ENCODE peak calls at places on chromosomes 4 and X, in seven cellular contexts. One of them, this sample, is unnamed.

GRCh38 chr4:2809610-2810180 is 16.8 kb downstream of the SH3BP2 start:
- DNase-seq in foreskin keratinocyte: no peak
- DNase-seq in GM19239: no peak
- DNase-seq in memory B cell: no peak
- DNase-seq in thoracic aorta: no peak
- DNase-seq in stimulated activated CD4-positive, alpha-beta T cell treated with anti-CD3 and anti-CD28 coated beads, Interleukin-4, amount 100 ng/mL, for 48 hours: no peak
- DNase-seq in activated T-cell treated with anti-CD3 and anti-CD28 coated beads, Interleukin-2, amount 50 U/mL, for 4 hours: no peak
- DNase-seq in this sample: no peak

GRCh38 chr4:84855774-84856173 is 110.7 kb downstream of the WDFY3 start:
- DNase-seq in thoracic aorta: no peak
- DNase-seq in foreskin keratinocyte: no peak
- DNase-seq in memory B cell: no peak
- DNase-seq in activated T-cell treated with anti-CD3 and anti-CD28 coated beads, Interleukin-2, amount 50 U/mL, for 4 hours: no peak
- DNase-seq in stimulated activated CD4-positive, alpha-beta T cell treated with anti-CD3 and anti-CD28 coated beads, Interleukin-4, amount 100 ng/mL, for 48 hours: no peak
- DNase-seq in GM19239: no peak
- DNase-seq in this sample: no peak

GRCh38 chr4:182643801-182644311 is 273.3 kb downstream of the DCTD start:
- DNase-seq in stimulated activated CD4-positive, alpha-beta T cell treated with anti-CD3 and anti-CD28 coated beads, Interleukin-4, amount 100 ng/mL, for 48 hours: no peak
- DNase-seq in thoracic aorta: no peak
- DNase-seq in memory B cell: no peak
- DNase-seq in activated T-cell treated with anti-CD3 and anti-CD28 coated beads, Interleukin-2, amount 50 U/mL, for 4 hours: no peak
- DNase-seq in foreskin keratinocyte: peak; percentile 16
- DNase-seq in GM19239: no peak
- DNase-seq in this sample: no peak

GRCh38 chr4:126687655-126688358 is 945.0 kb upstream of the INTU start:
- DNase-seq in activated T-cell treated with anti-CD3 and anti-CD28 coated beads, Interleukin-2, amount 50 U/mL, for 4 hours: no peak
- DNase-seq in stimulated activated CD4-positive, alpha-beta T cell treated with anti-CD3 and anti-CD28 coated beads, Interleukin-4, amount 100 ng/mL, for 48 hours: no peak
- DNase-seq in thoracic aorta: no peak
- DNase-seq in GM19239: no peak
- DNase-seq in foreskin keratinocyte: no peak
- DNase-seq in memory B cell: no peak
- DNase-seq in this sample: no peak

GRCh38 chrX:131728295-131729145 is 184.6 kb downstream of the OR13H1 start:
- DNase-seq in GM19239: no peak
- DNase-seq in thoracic aorta: no peak
- DNase-seq in stimulated activated CD4-positive, alpha-beta T cell treated with anti-CD3 and anti-CD28 coated beads, Interleukin-4, amount 100 ng/mL, for 48 hours: no peak
- DNase-seq in memory B cell: peak; percentile 82
- DNase-seq in activated T-cell treated with anti-CD3 and anti-CD28 coated beads, Interleukin-2, amount 50 U/mL, for 4 hours: peak; percentile 74
- DNase-seq in foreskin keratinocyte: no peak
- DNase-seq in this sample: no peak

GRCh38 chr4:155603360-155603891 is 63.2 kb upstream of the GUCY1A1 start:
- DNase-seq in stimulated activated CD4-positive, alpha-beta T cell treated with anti-CD3 and anti-CD28 coated beads, Interleukin-4, amount 100 ng/mL, for 48 hours: no peak
- DNase-seq in memory B cell: no peak
- DNase-seq in thoracic aorta: no peak
- DNase-seq in foreskin keratinocyte: no peak
- DNase-seq in GM19239: no peak
- DNase-seq in activated T-cell treated with anti-CD3 and anti-CD28 coated beads, Interleukin-2, amount 50 U/mL, for 4 hours: no peak
- DNase-seq in this sample: no peak

GRCh38 chr4:76253511-76253910 is 2.0 kb downstream of the FAM47E start:
- DNase-seq in memory B cell: no peak
- DNase-seq in stimulated activated CD4-positive, alpha-beta T cell treated with anti-CD3 and anti-CD28 coated beads, Interleukin-4, amount 100 ng/mL, for 48 hours: no peak
- DNase-seq in thoracic aorta: no peak
- DNase-seq in activated T-cell treated with anti-CD3 and anti-CD28 coated beads, Interleukin-2, amount 50 U/mL, for 4 hours: no peak
- DNase-seq in foreskin keratinocyte: no peak
- DNase-seq in GM19239: no peak
- DNase-seq in this sample: no peak

GRCh38 chr4:8295471-8295870 is 25.9 kb downstream of the HTRA3 start:
- DNase-seq in foreskin keratinocyte: no peak
- DNase-seq in thoracic aorta: no peak
- DNase-seq in activated T-cell treated with anti-CD3 and anti-CD28 coated beads, Interleukin-2, amount 50 U/mL, for 4 hours: no peak
- DNase-seq in stimulated activated CD4-positive, alpha-beta T cell treated with anti-CD3 and anti-CD28 coated beads, Interleukin-4, amount 100 ng/mL, for 48 hours: no peak
- DNase-seq in memory B cell: no peak
- DNase-seq in GM19239: no peak
- DNase-seq in this sample: no peak

GRCh38 chrX:31301203-31301602 is 229.4 kb upstream of the FTHL17 start:
- DNase-seq in GM19239: no peak
- DNase-seq in stimulated activated CD4-positive, alpha-beta T cell treated with anti-CD3 and anti-CD28 coated beads, Interleukin-4, amount 100 ng/mL, for 48 hours: no peak
- DNase-seq in foreskin keratinocyte: no peak
- DNase-seq in memory B cell: no peak
- DNase-seq in thoracic aorta: no peak
- DNase-seq in activated T-cell treated with anti-CD3 and anti-CD28 coated beads, Interleukin-2, amount 50 U/mL, for 4 hours: no peak
- DNase-seq in this sample: no peak

GRCh38 chr4:186852078-186852420 is 128.4 kb upstream of the FAT1 start:
- DNase-seq in memory B cell: no peak
- DNase-seq in foreskin keratinocyte: peak; percentile 65
- DNase-seq in thoracic aorta: no peak
- DNase-seq in GM19239: no peak
- DNase-seq in stimulated activated CD4-positive, alpha-beta T cell treated with anti-CD3 and anti-CD28 coated beads, Interleukin-4, amount 100 ng/mL, for 48 hours: no peak
- DNase-seq in activated T-cell treated with anti-CD3 and anti-CD28 coated beads, Interleukin-2, amount 50 U/mL, for 4 hours: no peak
- DNase-seq in this sample: no peak

GRCh38 chrX:30153881-30154260 is 61.5 kb upstream of the MAGEB2 start:
- DNase-seq in activated T-cell treated with anti-CD3 and anti-CD28 coated beads, Interleukin-2, amount 50 U/mL, for 4 hours: no peak
- DNase-seq in thoracic aorta: no peak
- DNase-seq in foreskin keratinocyte: no peak
- DNase-seq in memory B cell: no peak
- DNase-seq in stimulated activated CD4-positive, alpha-beta T cell treated with anti-CD3 and anti-CD28 coated beads, Interleukin-4, amount 100 ng/mL, for 48 hours: no peak
- DNase-seq in GM19239: no peak
- DNase-seq in this sample: no peak

GRCh38 chr4:150962245-150962644 is 52.8 kb downstream of the LRBA start:
- DNase-seq in stimulated activated CD4-positive, alpha-beta T cell treated with anti-CD3 and anti-CD28 coated beads, Interleukin-4, amount 100 ng/mL, for 48 hours: no peak
- DNase-seq in foreskin keratinocyte: peak; percentile 85
- DNase-seq in GM19239: no peak
- DNase-seq in activated T-cell treated with anti-CD3 and anti-CD28 coated beads, Interleukin-2, amount 50 U/mL, for 4 hours: no peak
- DNase-seq in memory B cell: no peak
- DNase-seq in thoracic aorta: no peak
- DNase-seq in this sample: no peak

GRCh38 chr4:40516651-40517050 is 113.0 kb downstream of the RBM47 start:
- DNase-seq in foreskin keratinocyte: no peak
- DNase-seq in activated T-cell treated with anti-CD3 and anti-CD28 coated beads, Interleukin-2, amount 50 U/mL, for 4 hours: no peak
- DNase-seq in thoracic aorta: no peak
- DNase-seq in GM19239: no peak
- DNase-seq in memory B cell: peak; percentile 11
- DNase-seq in stimulated activated CD4-positive, alpha-beta T cell treated with anti-CD3 and anti-CD28 coated beads, Interleukin-4, amount 100 ng/mL, for 48 hours: no peak
- DNase-seq in this sample: no peak

GRCh38 chrX:45715787-45716186 is 515.1 kb upstream of the DIPK2B start:
- DNase-seq in thoracic aorta: no peak
- DNase-seq in activated T-cell treated with anti-CD3 and anti-CD28 coated beads, Interleukin-2, amount 50 U/mL, for 4 hours: no peak
- DNase-seq in memory B cell: no peak
- DNase-seq in foreskin keratinocyte: no peak
- DNase-seq in stimulated activated CD4-positive, alpha-beta T cell treated with anti-CD3 and anti-CD28 coated beads, Interleukin-4, amount 100 ng/mL, for 48 hours: no peak
- DNase-seq in GM19239: no peak
- DNase-seq in this sample: no peak

GRCh38 chr4:1578968-1579833 is 104.9 kb downstream of the FAM53A start:
- DNase-seq in foreskin keratinocyte: peak; percentile 33
- DNase-seq in memory B cell: peak; percentile 81
- DNase-seq in GM19239: peak; percentile 85
- DNase-seq in activated T-cell treated with anti-CD3 and anti-CD28 coated beads, Interleukin-2, amount 50 U/mL, for 4 hours: peak; percentile 68
- DNase-seq in thoracic aorta: peak; percentile 33
- DNase-seq in stimulated activated CD4-positive, alpha-beta T cell treated with anti-CD3 and anti-CD28 coated beads, Interleukin-4, amount 100 ng/mL, for 48 hours: peak; percentile 68
- DNase-seq in this sample: peak; percentile 78

GRCh38 chr4:13036841-13037240 is 447.3 kb downstream of the RAB28 start:
- DNase-seq in GM19239: no peak
- DNase-seq in thoracic aorta: no peak
- DNase-seq in memory B cell: no peak
- DNase-seq in foreskin keratinocyte: no peak
- DNase-seq in stimulated activated CD4-positive, alpha-beta T cell treated with anti-CD3 and anti-CD28 coated beads, Interleukin-4, amount 100 ng/mL, for 48 hours: no peak
- DNase-seq in activated T-cell treated with anti-CD3 and anti-CD28 coated beads, Interleukin-2, amount 50 U/mL, for 4 hours: no peak
- DNase-seq in this sample: no peak

GRCh38 chrX:68438575-68438974 is 5.3 kb upstream of the OPHN1 start:
- DNase-seq in stimulated activated CD4-positive, alpha-beta T cell treated with anti-CD3 and anti-CD28 coated beads, Interleukin-4, amount 100 ng/mL, for 48 hours: no peak
- DNase-seq in memory B cell: no peak
- DNase-seq in GM19239: no peak
- DNase-seq in activated T-cell treated with anti-CD3 and anti-CD28 coated beads, Interleukin-2, amount 50 U/mL, for 4 hours: no peak
- DNase-seq in thoracic aorta: no peak
- DNase-seq in foreskin keratinocyte: no peak
- DNase-seq in this sample: no peak

GRCh38 chr4:75195111-75195510 is 262.2 kb downstream of the PARM1 start:
- DNase-seq in GM19239: no peak
- DNase-seq in foreskin keratinocyte: no peak
- DNase-seq in memory B cell: no peak
- DNase-seq in thoracic aorta: no peak
- DNase-seq in stimulated activated CD4-positive, alpha-beta T cell treated with anti-CD3 and anti-CD28 coated beads, Interleukin-4, amount 100 ng/mL, for 48 hours: no peak
- DNase-seq in activated T-cell treated with anti-CD3 and anti-CD28 coated beads, Interleukin-2, amount 50 U/mL, for 4 hours: no peak
- DNase-seq in this sample: no peak

GRCh38 chrX:1946974-1947373 is 332.1 kb downstream of the ASMT start:
- DNase-seq in thoracic aorta: no peak
- DNase-seq in foreskin keratinocyte: no peak
- DNase-seq in GM19239: no peak
- DNase-seq in activated T-cell treated with anti-CD3 and anti-CD28 coated beads, Interleukin-2, amount 50 U/mL, for 4 hours: no peak
- DNase-seq in memory B cell: no peak
- DNase-seq in stimulated activated CD4-positive, alpha-beta T cell treated with anti-CD3 and anti-CD28 coated beads, Interleukin-4, amount 100 ng/mL, for 48 hours: no peak
- DNase-seq in this sample: no peak

GRCh38 chr4:67520141-67520540 is 25.2 kb downstream of the CENPC start:
- DNase-seq in memory B cell: no peak
- DNase-seq in activated T-cell treated with anti-CD3 and anti-CD28 coated beads, Interleukin-2, amount 50 U/mL, for 4 hours: no peak
- DNase-seq in GM19239: no peak
- DNase-seq in foreskin keratinocyte: no peak
- DNase-seq in thoracic aorta: no peak
- DNase-seq in stimulated activated CD4-positive, alpha-beta T cell treated with anti-CD3 and anti-CD28 coated beads, Interleukin-4, amount 100 ng/mL, for 48 hours: no peak
- DNase-seq in this sample: no peak

GRCh38 chr4:1819284-1819683 is 26.2 kb downstream of the FGFR3 start:
- DNase-seq in foreskin keratinocyte: no peak
- DNase-seq in activated T-cell treated with anti-CD3 and anti-CD28 coated beads, Interleukin-2, amount 50 U/mL, for 4 hours: no peak
- DNase-seq in GM19239: no peak
- DNase-seq in stimulated activated CD4-positive, alpha-beta T cell treated with anti-CD3 and anti-CD28 coated beads, Interleukin-4, amount 100 ng/mL, for 48 hours: no peak
- DNase-seq in thoracic aorta: no peak
- DNase-seq in memory B cell: no peak
- DNase-seq in this sample: no peak

GRCh38 chrX:116009871-116010710 is 160.5 kb upstream of the AGTR2 start:
- DNase-seq in memory B cell: no peak
- DNase-seq in activated T-cell treated with anti-CD3 and anti-CD28 coated beads, Interleukin-2, amount 50 U/mL, for 4 hours: no peak
- DNase-seq in GM19239: no peak
- DNase-seq in stimulated activated CD4-positive, alpha-beta T cell treated with anti-CD3 and anti-CD28 coated beads, Interleukin-4, amount 100 ng/mL, for 48 hours: no peak
- DNase-seq in thoracic aorta: no peak
- DNase-seq in foreskin keratinocyte: no peak
- DNase-seq in this sample: no peak

GRCh38 chr4:1509366-1509765 is 103.1 kb upstream of the NKX1-1 start:
- DNase-seq in activated T-cell treated with anti-CD3 and anti-CD28 coated beads, Interleukin-2, amount 50 U/mL, for 4 hours: no peak
- DNase-seq in foreskin keratinocyte: no peak
- DNase-seq in stimulated activated CD4-positive, alpha-beta T cell treated with anti-CD3 and anti-CD28 coated beads, Interleukin-4, amount 100 ng/mL, for 48 hours: no peak
- DNase-seq in thoracic aorta: no peak
- DNase-seq in GM19239: no peak
- DNase-seq in memory B cell: no peak
- DNase-seq in this sample: no peak